ENCODE peak calls at places on chromosomes 12 and 14, in five cellular contexts. X, L, U, W and H are unnamed samples.
A peak's percentile ranks its signal among the peaks of the same experiment; 100 is the strongest.

GRCh38 chr14:33062881-33063280 is 124.2 kb downstream of the NPAS3 start:
- DNase-seq in X (no peak), L (no peak), U (no peak), W (no peak), H (no peak)

GRCh38 chr14:68784995-68785816 is 7.7 kb downstream of the ZFP36L1 start:
- DNase-seq in X (no peak), L (peak; percentile 86), U (peak; percentile 76), W (no peak), H (no peak)

GRCh38 chr12:19203539-19204506 is 74.3 kb downstream of the PLEKHA5 start:
- DNase-seq in X (no peak), L (no peak), U (no peak), W (no peak), H (no peak)

GRCh38 chr14:35678403-35679028 is 130.6 kb downstream of the RALGAPA1 start:
- DNase-seq in X (no peak), L (no peak), U (no peak), W (peak; percentile 18), H (no peak)

GRCh38 chr12:117044790-117045174 is 54.4 kb downstream of the TESC start:
- DNase-seq in X (peak; percentile 71), L (no peak), U (no peak), W (no peak), H (no peak)

GRCh38 chr14:46646796-46647195 is 4.8 kb downstream of the RPL10L start:
- DNase-seq in X (no peak), L (no peak), U (no peak), W (no peak), H (no peak)

GRCh38 chr14:66371776-66372175 is 114.4 kb upstream of the CCDC196 start:
- DNase-seq in X (no peak), L (no peak), U (no peak), W (no peak), H (no peak)

GRCh38 chr14:65098586-65098985 is 3.7 kb downstream of the MAX start:
- DNase-seq in X (no peak), L (no peak), U (no peak), W (no peak), H (no peak)

GRCh38 chr12:31516702-31517101 is 74.2 kb downstream of the DENND5B start:
- DNase-seq in X (no peak), L (no peak), U (no peak), W (no peak), H (no peak)

DNA sequence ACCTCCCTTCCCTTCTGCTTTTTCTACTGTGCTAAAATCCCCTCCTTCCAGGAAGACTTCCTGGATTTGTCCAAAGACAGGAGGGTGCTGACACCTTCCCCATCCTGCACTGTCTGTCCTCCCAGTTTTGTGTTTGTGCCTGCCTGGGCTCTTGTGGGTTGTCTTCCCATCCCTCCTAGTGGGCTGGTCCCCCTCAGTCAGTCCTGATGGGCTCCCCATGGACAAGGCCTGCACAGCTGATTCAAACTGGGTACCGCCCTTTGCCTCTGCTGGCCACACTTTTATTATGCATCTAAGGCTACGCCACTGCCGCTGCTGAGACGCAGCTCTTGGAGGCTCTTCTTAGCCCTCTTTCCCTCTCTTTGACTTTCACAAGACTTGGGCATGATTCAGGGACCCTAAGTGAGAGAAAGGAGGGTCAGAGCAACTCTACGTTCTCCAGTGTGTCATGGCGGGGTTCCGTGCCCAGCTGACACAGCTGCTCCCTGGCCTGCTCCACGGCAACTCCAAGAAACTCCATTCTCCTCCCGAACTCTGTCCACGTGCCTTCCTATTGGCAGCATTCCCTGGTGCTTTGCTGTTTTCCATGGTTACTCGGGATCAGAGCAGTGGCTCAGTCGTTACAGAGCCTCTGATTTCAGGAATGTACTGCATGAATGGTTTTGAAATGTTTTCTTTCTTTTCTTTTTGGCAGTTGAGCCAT is 3.8 kb upstream of the KRT85 start:
- DNase-seq in X (no peak), L (no peak), U (no peak), W (no peak), H (no peak)
- TF ChIP-seq REST in X (no peak), L (no peak), U (no peak), W (no peak), H (no peak)

GRCh38 chr14:22996823-22997301 is 13.1 kb downstream of the C14orf93 start:
- DNase-seq in X (no peak), L (no peak), U (no peak), W (no peak), H (no peak)
- H3K4me3 ChIP-seq in X (no peak overlapping the region), L (no peak overlapping the region), U (no peak overlapping the region), W (no peak overlapping the region), H (no peak overlapping the region)

GRCh38 chr12:85669911-85670310 is 166.3 kb downstream of the RASSF9 start:
- DNase-seq in X (no peak), L (no peak), U (no peak), W (no peak), H (no peak)
- TF ChIP-seq REST in X (no peak), L (no peak), U (no peak), W (no peak), H (no peak)

DNA sequence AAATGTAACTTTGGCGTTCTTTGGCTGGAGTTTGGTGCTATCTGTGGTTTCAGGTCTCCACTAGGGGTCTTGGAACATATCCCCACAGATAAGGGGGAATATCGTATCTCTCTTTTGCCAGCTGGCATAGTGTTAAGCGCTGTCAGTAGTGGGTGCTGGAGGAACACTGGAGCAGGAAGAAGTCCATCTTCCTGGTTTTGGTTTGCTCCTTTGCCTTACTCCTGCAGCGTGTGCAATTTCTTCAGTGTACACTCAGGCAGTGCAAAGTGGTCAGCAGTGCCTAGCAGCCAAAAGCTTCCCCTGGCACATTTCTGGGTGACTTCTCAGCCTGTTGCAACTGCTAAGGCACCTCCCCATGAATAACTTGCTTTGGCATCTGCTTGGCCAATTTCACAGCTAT is 11.7 kb upstream of the RIPK3 start:
- DNase-seq in X (no peak), L (no peak), U (no peak), W (no peak), H (no peak)
- H3K4me3 ChIP-seq in X (no peak overlapping the region), L (no peak overlapping the region), U (no peak overlapping the region), W (no peak overlapping the region), H (no peak overlapping the region)

DNA sequence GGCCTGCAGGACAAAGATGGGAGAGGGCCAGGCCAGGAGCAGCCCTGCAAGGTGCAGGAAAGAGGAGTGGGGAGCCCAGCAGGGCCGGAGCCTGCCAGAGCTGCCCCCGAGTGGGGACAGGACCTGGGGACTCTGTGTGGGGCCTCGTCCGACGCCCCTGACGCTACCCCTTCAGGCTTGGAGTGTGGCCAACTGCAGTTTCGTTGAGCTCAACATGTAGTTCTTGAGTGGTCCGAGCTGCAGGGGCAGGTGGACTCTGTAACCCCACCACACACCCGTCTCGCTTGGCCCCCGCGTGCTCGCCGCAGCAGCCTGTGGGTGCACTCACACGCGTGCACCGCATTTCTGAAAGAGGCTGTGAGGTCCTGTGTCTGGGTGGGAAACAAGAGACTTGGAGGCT is 2.0 kb downstream of the ASPG start:
- DNase-seq in X (no peak), L (no peak), U (no peak), W (no peak), H (no peak)
- TF ChIP-seq REST in X (no peak), L (no peak), U (no peak), W (no peak), H (no peak)

GRCh38 chr12:49547090-49547690 is 8.4 kb downstream of the KCNH3 start:
- DNase-seq in X (no peak), L (no peak), U (no peak), W (no peak), H (no peak)
- H3K4me3 ChIP-seq in X (no peak overlapping the region), L (no peak overlapping the region), U (no peak overlapping the region), W (no peak overlapping the region), H (no peak overlapping the region)